ENCODE peak calls at places on chromosomes 1 and 21, in ten cellular contexts. J is caudate nucleus, U is A549, V is H54, S is HTR-8/SVneo, G is M059J, L is iPS DF 6.9, F is T-cell, H is A172, P is AG04450. Q is an unnamed sample.

GRCh38 chr1:190172636-190173410 is 304.8 kb downstream of the BRINP3 start:
- DNase-seq in J (no peak), U (no peak), V (no peak), S (no peak), G (peak; percentile 33), L (no peak), F (no peak), H (no peak), P (no peak), Q (no peak)

GRCh38 chr1:168945870-168946269 is 160.6 kb upstream of the ATP1B1 start:
- DNase-seq in J (no peak), U (no peak), V (no peak), S (no peak), G (peak; percentile 32), L (no peak), F (no peak), H (no peak), P (no peak), Q (no peak)

GRCh38 chr21:40830836-40831235 is 16.1 kb downstream of the DSCAM start:
- DNase-seq in J (no peak), U (no peak), V (no peak), S (no peak), G (no peak), L (no peak), F (no peak), H (no peak), P (no peak), Q (no peak)

GRCh38 chr1:21229246-21230000 is 52.7 kb upstream of the EIF4G3 start:
- DNase-seq in J (no peak), U (no peak), V (no peak), S (no peak), G (no peak), L (no peak), F (no peak), H (no peak), P (no peak), Q (no peak)

GRCh38 chr1:163163861-163164582 is 38.7 kb downstream of the RGS5 start:
- DNase-seq in J (no peak), U (no peak), V (no peak), S (peak; percentile 9), G (peak; percentile 94), L (no peak), F (no peak), H (peak; percentile 95), P (peak; percentile 37), Q (no peak)

GRCh38 chr21:34598931-34599400 is 15.9 kb downstream of the RCAN1 start:
- DNase-seq in J (no peak), U (no peak), V (no peak), S (no peak), G (peak; percentile 83), L (no peak), F (no peak), H (peak; percentile 75), P (no peak), Q (no peak)

GRCh38 chr1:156895408-156895874 is 1.9 kb downstream of the PEAR1 start:
- DNase-seq in J (no peak), U (no peak), V (no peak), S (no peak), G (peak; percentile 58), L (no peak), F (no peak), H (no peak), P (no peak), Q (no peak)

GRCh38 chr1:245754463-245754961 is 599.7 kb downstream of the KIF26B start:
- DNase-seq in J (no peak), U (no peak), V (no peak), S (no peak), G (peak; percentile 29), L (no peak), F (no peak), H (no peak), P (no peak), Q (no peak)

GRCh38 chr1:118151312-118151937 is 33.6 kb downstream of the SPAG17 start:
- DNase-seq in J (no peak), U (no peak), V (no peak), S (peak; percentile 1), G (peak; percentile 54), L (peak; percentile 55), F (no peak), H (peak; percentile 52), P (peak; percentile 38), Q (peak; percentile 3)

GRCh38 chr1:40630488-40631223 is 34.8 kb downstream of the RIMS3 start:
- DNase-seq in J (no peak), U (peak; percentile 10), V (peak; percentile 38), S (no peak), G (no peak), L (peak; percentile 48), F (no peak), H (no peak), P (no peak), Q (no peak)